ENCODE peak calls at places on chromosomes 1 and 21, in six cellular contexts. M, A, G, L, K and Z are unnamed samples.

GRCh38 chr1:206841609-206842323 is 23.7 kb upstream of the IL20 start:
- DNase-seq in M (no peak), A (no peak), G (no peak), L (no peak), K (no peak), Z (no peak)

GRCh38 chr1:169914534-169914933 is 20.8 kb upstream of the SCYL3 start:
- DNase-seq in M (no peak), A (no peak), G (no peak), L (no peak), K (no peak), Z (no peak)

GRCh38 chr1:31809698-31810097 is 6.1 kb downstream of the SPOCD1 start:
- DNase-seq in M (no peak), A (peak), G (no peak), L (no peak), K (no peak), Z (no peak)

GRCh38 chr1:5907966-5908365 is 84.3 kb downstream of the NPHP4 start:
- DNase-seq in M (no peak), A (peak), G (no peak), L (no peak), K (no peak), Z (no peak)

GRCh38 chr1:99662581-99663208 is 16.8 kb downstream of the PALMD start:
- DNase-seq in M (no peak), A (peak), G (peak), L (peak), K (peak), Z (peak)

GRCh38 chr1:17292299-17293198 is 15.4 kb upstream of the PADI4 start:
- DNase-seq in M (no peak), A (no peak), G (no peak), L (no peak), K (no peak), Z (no peak)

GRCh38 chr1:29624747-29625420 is 388.6 kb downstream of the PTPRU start:
- DNase-seq in M (no peak), A (peak), G (no peak), L (no peak), K (no peak), Z (no peak)

GRCh38 chr21:41480086-41480690 is 27.8 kb downstream of the TMPRSS2 start:
- DNase-seq in M (peak), A (no peak), G (peak), L (no peak), K (no peak), Z (no peak)

GRCh38 chr1:15150376-15150775 is 3.2 kb upstream of the TMEM51 start:
- DNase-seq in M (no peak), A (no peak), G (no peak), L (no peak), K (no peak), Z (no peak)

GRCh38 chr1:87200875-87201638 is 127.6 kb upstream of the LMO4 start:
- DNase-seq in M (no peak), A (no peak), G (no peak), L (no peak), K (no peak), Z (no peak)

GRCh38 chr1:40122865-40123264 is 25.8 kb upstream of the PPT1 start:
- DNase-seq in M (no peak), A (no peak), G (no peak), L (no peak), K (no peak), Z (no peak)

GRCh38 chr1:23530089-23530749 is 814 bp downstream of the E2F2 start:
- DNase-seq in M (no peak), A (no peak), G (peak), L (no peak), K (no peak), Z (no peak)

GRCh38 chr21:44897326-44898010 is 23.2 kb downstream of the ITGB2 start:
- DNase-seq in M (peak), A (no peak), G (peak), L (no peak), K (no peak), Z (no peak)

GRCh38 chr21:44755227-44755626 is 43.9 kb upstream of the TSPEAR start:
- DNase-seq in M (no peak), A (no peak), G (no peak), L (no peak), K (no peak), Z (no peak)

GRCh38 chr1:196376648-196377295 is 231.5 kb downstream of the KCNT2 start:
- DNase-seq in M (no peak), A (no peak), G (no peak), L (no peak), K (no peak), Z (no peak)

GRCh38 chr1:28323720-28324119 is 5.1 kb upstream of the MED18 start:
- DNase-seq in M (no peak), A (no peak), G (no peak), L (no peak), K (no peak), Z (no peak)

DNA sequence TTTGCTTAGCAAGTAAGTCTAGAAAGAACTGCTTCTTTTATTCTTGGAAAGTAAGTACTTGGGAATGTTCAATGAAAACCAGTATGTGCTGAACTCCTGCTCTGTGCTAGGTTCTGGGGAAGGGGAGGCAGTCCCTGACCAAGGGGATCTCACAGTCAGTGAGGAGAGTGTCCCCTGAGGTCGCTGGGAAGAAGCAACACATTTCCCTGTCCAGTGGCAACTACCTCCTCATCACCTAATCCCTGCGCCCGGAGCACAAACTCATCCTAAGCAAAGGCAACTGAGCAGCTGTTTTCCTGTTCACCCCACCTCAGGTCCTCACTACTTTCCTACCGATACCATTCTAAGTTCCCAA is 61.7 kb upstream of the ANGPTL1 start:
- DNase-seq in M (no peak), A (no peak), G (no peak), L (no peak), K (no peak), Z (peak)
- TF ChIP-seq EP300 in M (no peak), A (no peak), G (no peak), L (no peak), K (no peak), Z (no peak)

GRCh38 chr1:67733741-67734690 is 49.0 kb downstream of the GADD45A start:
- DNase-seq in M (no peak), A (no peak), G (no peak), L (no peak), K (no peak), Z (no peak)
- TF ChIP-seq EP300 in M (no peak), A (no peak), G (no peak), L (no peak), K (no peak), Z (no peak)

GRCh38 chr1:91707890-91708218 is 178.1 kb downstream of the TGFBR3 start:
- DNase-seq in M (no peak), A (no peak), G (no peak), L (no peak), K (no peak), Z (no peak)
- TF ChIP-seq EP300 in M (no peak), A (no peak), G (no peak), L (no peak), K (no peak), Z (no peak)

GRCh38 chr1:52080014-52080415 is 23.9 kb downstream of the BTF3L4 start:
- DNase-seq in M (no peak), A (no peak), G (no peak), L (no peak), K (no peak), Z (no peak)
- TF ChIP-seq EP300 in M (no peak), A (no peak), G (no peak), L (no peak), K (no peak), Z (no peak)

DNA sequence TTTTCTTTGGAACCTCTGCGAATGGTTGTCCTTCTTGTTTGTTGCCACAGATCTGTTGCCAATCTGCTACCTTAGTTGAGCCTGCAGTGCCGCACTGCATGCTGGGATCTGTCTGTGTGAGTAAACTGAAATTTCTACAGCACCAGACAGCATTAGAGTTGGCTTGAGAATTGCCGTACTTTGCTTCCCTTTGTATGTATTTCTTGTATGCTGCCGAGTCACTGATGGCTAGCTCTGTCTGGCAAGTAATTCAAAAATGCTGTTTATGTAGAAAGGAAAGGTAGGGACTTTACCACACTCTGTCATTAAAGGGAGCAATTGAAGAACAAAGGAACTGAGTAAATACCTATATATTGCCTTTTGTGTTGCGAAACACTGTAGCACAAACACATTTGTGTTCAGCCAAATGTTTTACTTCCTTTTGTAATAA is 857.4 kb downstream of the USP25 start:
- DNase-seq in M (peak), A (no peak), G (peak), L (peak), K (peak), Z (peak)
- TF ChIP-seq EP300 in M (no peak), A (no peak), G (no peak), L (no peak), K (peak), Z (no peak)

DNA sequence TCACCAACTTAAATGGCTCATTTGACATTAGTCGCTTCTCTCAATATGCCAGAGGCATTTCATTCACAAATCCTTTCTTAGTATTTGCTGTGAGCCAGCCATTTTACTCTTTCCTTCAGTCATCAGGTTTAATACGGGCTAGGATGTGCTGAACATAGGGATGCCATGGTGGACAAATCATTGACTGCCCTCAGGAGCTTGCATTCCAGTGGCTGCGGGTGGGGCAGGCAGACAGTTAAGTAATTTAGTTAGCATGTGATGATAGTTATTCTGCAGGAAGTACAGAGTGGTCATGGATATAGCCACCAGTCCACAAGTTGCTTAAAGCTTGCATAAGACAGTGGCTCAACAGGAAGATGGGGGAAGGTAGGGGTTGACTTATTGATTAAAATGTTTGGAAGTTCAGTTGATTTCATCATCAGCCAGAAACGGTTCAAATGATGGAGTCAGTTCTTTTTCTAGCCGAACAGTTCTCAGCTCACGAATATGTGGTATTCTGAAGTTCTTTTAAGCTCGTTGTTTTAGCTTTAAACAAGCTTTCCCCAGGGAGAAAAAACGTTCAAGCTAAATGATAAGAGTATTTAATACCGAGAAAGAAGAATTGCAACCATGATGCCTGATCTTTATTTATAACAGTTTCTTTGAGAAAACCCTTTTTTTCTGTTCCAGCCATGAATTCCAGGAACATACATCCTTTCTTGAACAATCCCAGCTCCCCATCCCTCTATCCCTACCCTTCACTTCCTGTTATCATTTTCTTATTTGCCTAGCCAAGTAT is 1.4 kb downstream of the SLC22A15 start:
- DNase-seq in M (no peak), A (no peak), G (peak), L (peak), K (peak), Z (no peak)
- TF ChIP-seq EP300 in M (no peak), A (no peak), G (no peak), L (no peak), K (peak), Z (no peak)

GRCh38 chr1:8873506-8874229 is 4.8 kb downstream of the ENO1 start:
- DNase-seq in M (peak), A (peak), G (peak), L (peak), K (peak), Z (peak)
- TF ChIP-seq EP300 in M (no peak), A (no peak), G (no peak), L (no peak), K (peak), Z (no peak)